ENCODE peak calls at places on chromosome 18, in eight cellular contexts. R is psoas muscle; C is lower lobe of right lung; J is GM23338; Z is effector memory CD4-positive, alpha-beta T cell; V is cardiac muscle cell; Y is hepatocyte; K is Peyer's patch. M is an unnamed sample.

GRCh38 chr18:33951031-33951430 is 273.7 kb downstream of the NOL4 start:
- DNase-seq in R (no peak), C (no peak), J (no peak), Z (no peak), V (no peak), Y (no peak), K (no peak), M (no peak)

GRCh38 chr18:3863593-3863992 is 413.6 kb downstream of the TGIF1 start:
- DNase-seq in R (no peak), C (no peak), J (peak; percentile 27), Z (no peak), V (no peak), Y (no peak), K (no peak), M (no peak)

GRCh38 chr18:68436485-68436884 is 278.4 kb downstream of the TMX3 start:
- DNase-seq in R (no peak), C (no peak), J (no peak), Z (no peak), V (peak; percentile 75), Y (no peak), K (no peak), M (no peak)

GRCh38 chr18:52670903-52671302 is 330.9 kb downstream of the DCC start:
- DNase-seq in R (no peak), C (no peak), J (peak; percentile 36), Z (no peak), V (peak; percentile 2), Y (peak; percentile 55), K (no peak), M (no peak)

GRCh38 chr18:61470111-61470673 is 137.0 kb downstream of the CDH20 start:
- DNase-seq in R (no peak), C (no peak), J (no peak), Z (no peak), V (no peak), Y (no peak), K (no peak), M (no peak)

GRCh38 chr18:74388227-74388626 is 68.9 kb downstream of the DIPK1C start:
- DNase-seq in R (peak; percentile 66), C (no peak), J (no peak), Z (no peak), V (no peak), Y (no peak), K (no peak), M (no peak)

GRCh38 chr18:8615397-8616025 is 6.3 kb downstream of the RAB12 start:
- DNase-seq in R (no peak), C (no peak), J (no peak), Z (no peak), V (peak; percentile 92), Y (peak; percentile 66), K (no peak), M (no peak)

GRCh38 chr18:34923911-34924310 is 117.3 kb upstream of the MAPRE2 start:
- DNase-seq in R (no peak), C (no peak), J (no peak), Z (no peak), V (no peak), Y (no peak), K (no peak), M (no peak)

GRCh38 chr18:76767954-76768353 is 54.4 kb upstream of the ZNF236 start:
- DNase-seq in R (no peak), C (no peak), J (no peak), Z (no peak), V (no peak), Y (no peak), K (no peak), M (no peak)

GRCh38 chr18:60277855-60278480 is 94.6 kb downstream of the MC4R start:
- DNase-seq in R (no peak), C (no peak), J (no peak), Z (no peak), V (peak; percentile 21), Y (no peak), K (no peak), M (no peak)

GRCh38 chr18:70299393-70299792 is 10.5 kb downstream of the SOCS6 start:
- DNase-seq in R (no peak), C (no peak), J (peak; percentile 50), Z (no peak), V (no peak), Y (no peak), K (no peak), M (no peak)

GRCh38 chr18:49580279-49580678 is 18.4 kb downstream of the LIPG start:
- DNase-seq in R (no peak), C (no peak), J (no peak), Z (no peak), V (no peak), Y (no peak), K (no peak), M (no peak)

GRCh38 chr18:50429207-50429948 is 54.5 kb downstream of the SKA1 start:
- DNase-seq in R (no peak), C (no peak), J (peak; percentile 76), Z (no peak), V (peak; percentile 63), Y (peak; percentile 73), K (no peak), M (peak; percentile 6)

GRCh38 chr18:43869451-43870008 is 592.2 kb upstream of the SYT4 start:
- DNase-seq in R (no peak), C (no peak), J (no peak), Z (no peak), V (peak; percentile 70), Y (no peak), K (no peak), M (no peak)

GRCh38 chr18:26089247-26090129 is 925 bp downstream of the SS18 start:
- DNase-seq in R (no peak), C (no peak), J (peak; percentile 41), Z (no peak), V (peak; percentile 43), Y (peak; percentile 33), K (no peak), M (peak; percentile 7)

GRCh38 chr18:74342416-74343043 is 26.9 kb downstream of the C18orf63 start:
- DNase-seq in R (no peak), C (no peak), J (peak; percentile 68), Z (no peak), V (peak; percentile 86), Y (peak; percentile 71), K (no peak), M (peak; percentile 25)

DNA sequence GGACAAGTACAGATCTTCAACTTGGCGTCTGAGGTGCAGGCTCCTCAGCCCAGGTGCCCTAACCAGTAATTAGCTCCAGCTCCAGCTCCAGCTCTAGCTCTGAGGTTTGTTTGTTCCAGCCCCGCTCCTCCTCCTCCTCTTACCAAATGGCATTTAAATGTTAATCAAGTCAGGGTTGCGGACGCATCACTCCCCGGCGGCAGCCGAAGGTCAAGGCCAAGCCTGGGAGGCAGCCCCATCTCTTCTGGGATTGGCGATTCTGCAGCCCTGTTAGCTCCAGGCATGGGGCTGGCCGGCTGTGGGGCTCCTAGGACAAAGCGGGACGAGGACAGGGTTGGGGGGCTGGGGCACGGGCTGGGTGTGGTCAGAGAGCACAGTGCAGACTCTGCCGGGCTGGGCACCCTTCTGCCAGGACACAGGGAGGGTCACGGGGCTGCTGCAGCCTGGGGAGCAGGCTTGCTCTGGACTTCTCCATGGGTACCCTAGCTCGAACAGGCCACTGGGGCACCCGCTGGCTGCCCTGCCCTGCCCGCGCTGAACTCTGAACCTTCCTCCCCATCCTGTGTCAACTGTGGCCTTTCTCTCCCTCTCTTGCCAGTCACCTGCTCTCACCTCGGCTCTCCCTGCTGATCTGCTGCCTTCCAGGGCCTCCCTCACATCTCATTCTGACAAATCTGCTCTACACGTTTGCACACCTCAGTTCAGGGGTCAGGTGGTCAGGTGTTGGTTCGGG is 203.3 kb downstream of the CELF4 start:
- DNase-seq in R (no peak), C (no peak), J (peak; percentile 92), Z (no peak), V (no peak), Y (no peak), K (no peak), M (no peak)
- H3K27me3 ChIP-seq in R (no peaks in the 10 kb centered on the region), C (peaks cover 4% of the 10 kb centered on the region), J (peaks cover 77% of the 10 kb centered on the region), Z (no peaks in the 10 kb centered on the region), V (peaks cover 66% of the 10 kb centered on the region), Y (peaks cover 50% of the 10 kb centered on the region), K (no peaks in the 10 kb centered on the region), M (no peaks in the 10 kb centered on the region)

DNA sequence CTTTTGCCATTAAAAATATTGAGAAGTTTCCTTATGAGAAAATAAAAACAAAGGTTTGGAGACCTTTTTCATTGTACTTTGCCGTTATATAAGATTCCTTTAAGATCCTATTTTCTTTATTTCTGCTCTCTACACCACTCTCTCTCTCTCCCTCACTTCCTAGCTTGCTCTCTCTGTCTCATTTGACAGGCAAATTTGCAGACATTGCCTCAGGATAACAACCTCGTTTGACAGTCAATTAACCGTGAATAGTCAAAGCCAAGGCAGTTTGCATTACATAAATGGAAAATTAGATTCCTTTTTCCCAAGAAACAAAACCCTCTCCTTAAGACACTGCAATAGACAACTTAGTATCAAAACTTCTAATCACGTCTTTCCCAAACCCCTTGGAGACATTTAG is 7.4 kb downstream of the SKOR2 start:
- DNase-seq in R (no peak), C (no peak), J (no peak), Z (no peak), V (no peak), Y (no peak), K (no peak), M (no peak)
- H3K27me3 ChIP-seq in R (peaks cover 90% of the 10 kb centered on the region), C (peaks cover 73% of the 10 kb centered on the region), J (peaks cover 19% of the 10 kb centered on the region), Z (peaks cover 16% of the 10 kb centered on the region), V (peaks cover 91% of the 10 kb centered on the region), Y (peaks cover 93% of the 10 kb centered on the region), K (peaks cover 30% of the 10 kb centered on the region), M (peaks cover 5% of the 10 kb centered on the region)

GRCh38 chr18:62526098-62527025 is 3.5 kb downstream of the ZCCHC2 start:
- DNase-seq in R (peak; percentile 93), C (peak; percentile 91), J (peak; percentile 90), Z (peak; percentile 62), V (peak; percentile 86), Y (peak; percentile 89), K (peak; percentile 88), M (peak; percentile 68)

GRCh38 chr18:62531931-62532330 is 9.1 kb downstream of the ZCCHC2 start:
- DNase-seq in R (no peak), C (no peak), J (no peak), Z (no peak), V (no peak), Y (no peak), K (no peak), M (no peak)

GRCh38 chr18:62536005-62536404 is 13.2 kb downstream of the ZCCHC2 start:
- DNase-seq in R (no peak), C (no peak), J (no peak), Z (no peak), V (no peak), Y (no peak), K (no peak), M (no peak)

GRCh38 chr18:62529597-62529996 is 6.8 kb downstream of the ZCCHC2 start:
- DNase-seq in R (no peak), C (no peak), J (no peak), Z (no peak), V (no peak), Y (no peak), K (no peak), M (no peak)

DNA sequence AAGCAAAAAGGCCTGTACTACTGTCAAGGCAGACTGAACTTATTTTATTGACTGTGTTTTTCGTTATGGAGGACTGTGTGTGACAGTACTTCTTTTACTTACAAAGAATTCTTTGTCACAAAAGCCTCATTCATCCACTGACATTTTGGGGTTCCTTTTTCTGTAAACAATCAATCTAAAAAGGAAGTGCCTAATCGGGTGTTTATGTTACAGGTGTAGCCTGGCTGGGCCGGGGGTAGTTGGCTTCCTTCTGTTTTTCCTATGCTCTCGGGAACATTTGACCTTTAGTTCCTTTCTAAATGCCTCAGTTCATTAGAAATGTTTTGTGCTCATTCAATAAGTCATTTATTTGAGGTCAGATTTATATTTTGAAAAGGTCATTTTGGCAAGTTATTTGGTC is 8.3 kb downstream of the ZCCHC2 start:
- DNase-seq in R (no peak), C (no peak), J (no peak), Z (no peak), V (no peak), Y (no peak), K (no peak), M (no peak)
- H3K27me3 ChIP-seq in R (no peaks in the 10 kb centered on the region), C (no peaks in the 10 kb centered on the region), J (peaks cover 3% of the 10 kb centered on the region), Z (no peaks in the 10 kb centered on the region), V (no peaks in the 10 kb centered on the region), Y (no peaks in the 10 kb centered on the region), K (no peaks in the 10 kb centered on the region), M (no peaks in the 10 kb centered on the region)

GRCh38 chr18:9992300-9992987 is 78.6 kb downstream of the VAPA start:
- DNase-seq in R (no peak), C (no peak), J (no peak), Z (no peak), V (peak; percentile 60), Y (peak; percentile 43), K (no peak), M (no peak)
- H3K27me3 ChIP-seq in R (peaks cover 4% of the 10 kb centered on the region), C (no peaks in the 10 kb centered on the region), J (no peaks in the 10 kb centered on the region), Z (no peaks in the 10 kb centered on the region), V (no peaks in the 10 kb centered on the region), Y (no peaks in the 10 kb centered on the region), K (no peaks in the 10 kb centered on the region), M (no peaks in the 10 kb centered on the region)